ENCODE peak calls at places on chromosomes 2 and 18, in four cellular contexts. Y is H9, O is Caco-2, W is NB4. H is an unnamed sample.

GRCh38 chr2:144166743-144167142 is 353.2 kb downstream of the ZEB2 start:
- DNase-seq in Y (no peak), O (no peak), W (no peak), H (no peak)

GRCh38 chr18:22800551-22800951 is 132.6 kb upstream of the RBBP8 start:
- DNase-seq in Y (no peak), O (no peak), W (no peak), H (no peak)

GRCh38 chr2:46257476-46257875 is 39.7 kb upstream of the EPAS1 start:
- DNase-seq in Y (no peak), O (no peak), W (no peak), H (no peak)

GRCh38 chr2:96769816-96770215 is 9.1 kb downstream of the CNNM4 start:
- DNase-seq in Y (no peak), O (no peak), W (no peak), H (no peak)

GRCh38 chr2:73257425-73258125 is 23.5 kb downstream of the CCT7 start:
- DNase-seq in Y (no peak), O (no peak), W (peak; percentile 71), H (peak; percentile 36)

GRCh38 chr2:150477347-150477746 is 10.1 kb downstream of the RND3 start:
- DNase-seq in Y (no peak), O (peak; percentile 65), W (no peak), H (no peak)

GRCh38 chr2:85420743-85421705 is 2.5 kb downstream of the SH2D6 start:
- DNase-seq in Y (peak; percentile 91), O (peak; percentile 90), W (peak; percentile 94), H (peak; percentile 96)

GRCh38 chr2:31764169-31764568 is 183.4 kb upstream of the SRD5A2 start:
- DNase-seq in Y (no peak), O (no peak), W (no peak), H (no peak)

GRCh38 chr18:24368749-24369148 is 28.9 kb downstream of the OSBPL1A start:
- DNase-seq in Y (no peak), O (no peak), W (no peak), H (no peak)

GRCh38 chr2:234490239-234491074 is 6.4 kb downstream of the ARL4C start:
- DNase-seq in Y (no peak), O (no peak), W (no peak), H (no peak)

GRCh38 chr2:172095146-172095904 is 7.4 kb downstream of the DLX2 start:
- DNase-seq in Y (peak; percentile 86), O (peak; percentile 68), W (peak; percentile 80), H (peak; percentile 78)

GRCh38 chr2:227608469-227609338 is 5.9 kb downstream of the SCYGR3 start:
- DNase-seq in Y (no peak), O (no peak), W (peak; percentile 77), H (no peak)

GRCh38 chr18:44761812-44762211 is 81.1 kb downstream of the SETBP1 start:
- DNase-seq in Y (no peak), O (peak; percentile 26), W (no peak), H (no peak)

GRCh38 chr18:78507217-78507616 is 472.4 kb upstream of the SALL3 start:
- DNase-seq in Y (no peak), O (no peak), W (no peak), H (peak; percentile 36)

GRCh38 chr2:10193276-10193675 is 70.7 kb downstream of the RRM2 start:
- DNase-seq in Y (no peak), O (no peak), W (no peak), H (no peak)

GRCh38 chr2:201219328-201220096 is 36.6 kb downstream of the CASP10 start:
- DNase-seq in Y (no peak), O (no peak), W (no peak), H (no peak)

GRCh38 chr18:13500227-13500865 is 226.0 kb downstream of the FAM210A start:
- DNase-seq in Y (peak; percentile 87), O (no peak), W (no peak), H (peak; percentile 55)

GRCh38 chr2:190916829-190917228 is 36.2 kb downstream of the GLS start:
- DNase-seq in Y (no peak), O (no peak), W (no peak), H (no peak)

GRCh38 chr2:74658516-74658915 is 4.5 kb downstream of the SEMA4F start:
- DNase-seq in Y (no peak), O (no peak), W (no peak), H (no peak)

GRCh38 chr2:239159476-239159911 is 241.3 kb downstream of the HDAC4 start:
- DNase-seq in Y (peak; percentile 10), O (no peak), W (no peak), H (no peak)

GRCh38 chr2:134683561-134684112 is 35.2 kb downstream of the TMEM163 start:
- DNase-seq in Y (no peak), O (no peak), W (peak; percentile 35), H (no peak)

GRCh38 chr2:180247658-180248057 is 240.6 kb upstream of the CWC22 start:
- DNase-seq in Y (no peak), O (no peak), W (no peak), H (no peak)

GRCh38 chr2:50395510-50396300 is 636.2 kb downstream of the NRXN1 start:
- DNase-seq in Y (no peak), O (no peak), W (no peak), H (no peak)

GRCh38 chr18:55420977-55421611 is 166.9 kb downstream of the TCF4 start:
- DNase-seq in Y (no peak), O (no peak), W (no peak), H (no peak)

GRCh38 chr2:196096982-196097745 is 28.5 kb upstream of the DNAH7 start:
- DNase-seq in Y (peak; percentile 49), O (no peak), W (no peak), H (no peak)

GRCh38 chr2:107932483-107932882 is 53.8 kb upstream of the SLC5A7 start:
- DNase-seq in Y (no peak), O (no peak), W (no peak), H (no peak)

GRCh38 chr18:33757037-33757436 is 179.0 kb downstream of the ASXL3 start:
- DNase-seq in Y (no peak), O (no peak), W (no peak), H (no peak)

GRCh38 chr2:145038041-145038525 is 518.2 kb upstream of the ZEB2 start:
- DNase-seq in Y (no peak), O (no peak), W (no peak), H (no peak)

GRCh38 chr2:3305431-3305830 is 72.2 kb downstream of the EIPR1 start:
- DNase-seq in Y (no peak), O (no peak), W (no peak), H (no peak)

GRCh38 chr18:77571743-77572142 is 322.1 kb downstream of the GALR1 start:
- DNase-seq in Y (no peak), O (no peak), W (peak; percentile 48), H (no peak)

GRCh38 chr18:77230645-77231044 is 19.0 kb upstream of the GALR1 start:
- DNase-seq in Y (no peak), O (no peak), W (no peak), H (no peak)

GRCh38 chr18:32530947-32531651 is 60.4 kb upstream of the GAREM1 start:
- DNase-seq in Y (no peak), O (no peak), W (peak; percentile 78), H (no peak)

GRCh38 chr2:203804070-203804469 is 63.5 kb upstream of the CTLA4 start:
- DNase-seq in Y (no peak), O (no peak), W (no peak), H (no peak)

GRCh38 chr2:191617589-191617988 is 60.3 kb upstream of the NABP1 start:
- DNase-seq in Y (no peak), O (no peak), W (peak; percentile 15), H (no peak)

GRCh38 chr2:218898109-218898878 is 17.6 kb downstream of the WNT10A start:
- DNase-seq in Y (peak; percentile 91), O (peak; percentile 77), W (peak; percentile 81), H (peak; percentile 91)

GRCh38 chr18:47780011-47780725 is 150.3 kb downstream of the SMAD2 start:
- DNase-seq in Y (no peak), O (no peak), W (no peak), H (no peak)

GRCh38 chr2:118269408-118270051 is 181.3 kb downstream of the INSIG2 start:
- DNase-seq in Y (no peak), O (no peak), W (peak; percentile 21), H (no peak)

GRCh38 chr2:223076573-223076972 is 24.6 kb downstream of the KCNE4 start:
- DNase-seq in Y (no peak), O (no peak), W (no peak), H (no peak)

GRCh38 chr2:161283926-161284325 is 24.3 kb upstream of the PSMD14 start:
- DNase-seq in Y (no peak), O (no peak), W (no peak), H (no peak)

H was measured in ecto neural progenitor cell.